ENCODE peak calls at places on chromosome 21, in five cellular contexts. I, U, C, H and Z are unnamed samples.

GRCh38 chr21:41316641-41317392 is at the start of gene FAM3B:
- DNase-seq in C (no peak), U (peak), H (no peak), I (no peak), Z (no peak)

GRCh38 chr21:33403128-33403785 is at the start of gene IFNGR2:
- DNase-seq in H (peak), U (peak), I (peak), C (peak), Z (no peak)

GRCh38 chr21:36059823-36060158 is 535 bp downstream of the SETD4 start:
- DNase-seq in I (no peak), C (no peak), U (no peak), H (peak), Z (peak)

GRCh38 chr21:14977814-14978213 is 87.0 kb downstream of the NRIP1 start:
- DNase-seq in C (no peak), U (no peak), I (no peak), H (no peak), Z (peak)

GRCh38 chr21:41611966-41612606 is 104.1 kb upstream of the TMPRSS2 start:
- DNase-seq in I (no peak), C (no peak), H (no peak), U (peak), Z (no peak)

GRCh38 chr21:42313501-42313969 is 1.7 kb downstream of the TFF3 start:
- DNase-seq in U (peak), C (no peak), I (no peak), H (no peak), Z (no peak)

GRCh38 chr21:32726742-32727477 is 903 bp downstream of the SYNJ1 start:
- DNase-seq in I (no peak), C (peak), H (no peak), U (no peak), Z (peak)

GRCh38 chr21:40793057-40793456 is 53.9 kb downstream of the DSCAM start:
- DNase-seq in C (no peak), U (no peak), I (no peak), H (no peak), Z (no peak)

GRCh38 chr21:36744190-36744559 is 45.3 kb downstream of the SIM2 start:
- DNase-seq in U (no peak), H (no peak), I (no peak), C (no peak), Z (no peak)

GRCh38 chr21:14900058-14900457 is 164.7 kb downstream of the NRIP1 start:
- DNase-seq in H (no peak), C (no peak), U (no peak), I (no peak), Z (no peak)

GRCh38 chr21:42818328-42818749 is 61.0 kb downstream of the WDR4 start:
- DNase-seq in H (peak), U (peak), C (peak), I (peak), Z (peak)

GRCh38 chr21:42474043-42474831 is 21.8 kb downstream of the RSPH1 start:
- DNase-seq in H (no peak), U (peak), I (no peak), C (peak), Z (no peak)

GRCh38 chr21:43923391-43923790 is 58.4 kb downstream of the AGPAT3 start:
- DNase-seq in I (no peak), U (no peak), H (peak), C (no peak), Z (no peak)

GRCh38 chr21:39144191-39144590 is 39.1 kb downstream of the PSMG1 start:
- DNase-seq in U (no peak), I (no peak), C (no peak), H (no peak), Z (no peak)

GRCh38 chr21:38646213-38646837 is 148.0 kb upstream of the ERG start:
- DNase-seq in C (no peak), I (no peak), U (no peak), H (no peak), Z (no peak)

GRCh38 chr21:33339938-33340337 is 15.2 kb downstream of the IFNAR1 start:
- DNase-seq in I (no peak), C (no peak), H (no peak), U (no peak), Z (no peak)

GRCh38 chr21:14070968-14071367 is 139.8 kb downstream of the LIPI start:
- DNase-seq in U (no peak), I (no peak), C (peak), H (no peak), Z (no peak)

GRCh38 chr21:38498057-38498833 is at the start of gene ERG:
- DNase-seq in U (no peak), H (peak), C (no peak), I (peak), Z (no peak)

GRCh38 chr21:44496196-44496899 is 41.0 kb downstream of the LRRC3 start:
- DNase-seq in I (peak), H (peak), C (no peak), U (no peak), Z (no peak)

GRCh38 chr21:14480601-14481000 is 65.5 kb downstream of the SAMSN1 start:
- DNase-seq in C (no peak), U (no peak), I (no peak), H (no peak), Z (no peak)

GRCh38 chr21:41778974-41779600 is 12.2 kb upstream of the RIPK4 start:
- DNase-seq in U (no peak), I (no peak), C (no peak), H (no peak), Z (no peak)

GRCh38 chr21:25818156-25818950 is 83.6 kb downstream of the GABPA start:
- DNase-seq in H (no peak), I (no peak), C (no peak), U (no peak), Z (no peak)
- H3K4me3 ChIP-seq in H (no peak), I (no peak), C (no peak), U (no peak), Z (no peak)

DNA sequence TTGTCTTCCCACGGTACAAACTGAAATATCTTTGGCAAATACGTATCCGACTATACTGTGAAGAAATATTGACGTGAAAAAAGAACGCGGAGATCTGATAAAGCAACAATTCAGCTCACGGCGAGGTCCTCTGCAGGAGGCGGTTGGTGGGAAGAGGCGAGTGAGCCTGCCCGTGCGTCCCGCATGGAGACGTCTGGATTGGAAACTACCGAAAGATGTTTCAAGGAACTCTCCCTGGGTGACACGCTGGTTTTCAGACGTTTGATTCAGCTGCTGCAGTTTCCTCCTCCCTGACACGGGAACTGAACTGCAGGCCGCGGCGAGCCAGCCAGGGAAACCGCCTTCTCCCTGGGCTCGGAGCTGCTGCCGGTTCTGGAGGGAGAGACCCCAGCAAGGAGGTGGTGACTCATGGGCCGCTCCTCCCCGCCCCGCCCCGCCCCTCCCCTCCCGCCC is 390 bp upstream of the COL6A1 start:
- DNase-seq in C (peak), I (peak), U (peak), H (peak), Z (peak)
- H3K4me3 ChIP-seq in C (peak), I (peak), U (peak), H (peak), Z (peak)

DNA sequence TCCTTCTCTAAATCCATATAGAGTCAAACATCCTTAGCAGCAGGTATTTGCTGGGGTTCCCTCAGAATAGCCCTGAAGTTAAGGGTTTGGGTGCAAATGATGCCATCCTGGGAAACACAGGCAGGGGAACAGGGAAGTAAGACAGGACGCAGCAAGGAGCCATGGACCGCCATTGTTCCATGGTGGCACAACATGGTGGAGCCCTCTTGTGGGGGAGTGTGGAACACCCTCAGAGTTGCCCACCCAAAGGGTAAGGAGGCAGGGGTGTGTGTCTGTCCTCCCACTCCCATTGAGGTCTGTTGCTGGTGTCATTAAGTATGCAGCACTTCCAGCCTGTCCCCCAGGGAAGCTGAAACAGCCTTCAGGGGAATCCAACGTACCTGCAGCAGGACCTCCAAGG is 20.4 kb upstream of the RCAN1 start:
- DNase-seq in C (no peak), H (no peak), I (no peak), U (no peak), Z (no peak)
- H3K4me3 ChIP-seq in C (no peak), H (no peak), I (no peak), U (no peak), Z (no peak)

DNA sequence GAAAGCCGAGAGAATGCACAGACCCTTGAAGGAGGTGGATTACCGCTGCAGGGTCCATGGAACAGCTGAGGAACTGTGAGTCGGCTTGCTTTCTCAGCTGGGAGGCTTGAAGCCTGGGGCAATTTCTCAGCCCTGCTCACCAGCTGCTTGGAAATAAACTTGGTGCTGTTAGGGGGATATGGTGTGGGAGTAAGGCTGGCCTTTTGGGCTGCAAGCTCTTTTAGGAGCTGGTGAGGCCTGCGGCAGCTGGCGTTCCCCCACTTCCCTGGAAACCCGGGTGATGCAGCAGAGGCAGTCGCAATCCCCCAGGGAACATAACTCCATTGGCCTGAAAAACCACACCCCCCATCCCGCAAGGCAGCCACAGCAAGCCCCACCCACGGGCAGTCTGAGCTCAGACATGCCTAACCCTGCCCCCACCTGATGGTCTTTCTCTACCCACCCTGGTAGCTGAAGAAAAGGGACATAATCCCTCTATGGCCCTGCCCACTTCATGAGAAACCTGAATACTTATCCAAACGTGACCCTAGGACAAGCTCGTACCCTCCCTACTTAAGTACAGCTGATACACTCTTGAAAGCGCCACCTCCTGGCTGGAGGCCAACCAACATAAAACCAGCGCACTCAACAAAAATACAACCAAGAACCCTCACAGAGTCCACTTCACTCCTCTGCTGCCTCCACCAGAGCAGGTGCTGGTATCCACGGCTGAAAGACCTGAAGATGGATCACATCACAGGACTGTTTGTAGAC is 1995.8 kb downstream of the NCAM2 start:
- DNase-seq in C (no peak), U (no peak), H (no peak), I (no peak), Z (no peak)
- H3K4me3 ChIP-seq in C (no peak), U (no peak), H (no peak), I (no peak), Z (no peak)